ENCODE peak calls at places on chromosomes 7 and 10, in six cellular contexts. O, B, W, L, K and S are unnamed samples.

GRCh38 chr7:15485431-15485830 is 76.4 kb downstream of the AGMO start:
- DNase-seq in O (no peak), B (no peak), W (no peak), L (no peak), K (no peak), S (no peak)

GRCh38 chr7:125491137-125491536 is 561.5 kb upstream of the POT1 start:
- DNase-seq in O (no peak), B (no peak), W (no peak), L (no peak), K (no peak), S (no peak)

GRCh38 chr10:13311177-13311575 is 11.3 kb upstream of the PHYH start:
- DNase-seq in O (no peak), B (no peak), W (no peak), L (no peak), K (no peak), S (no peak)

GRCh38 chr7:51645298-51645697 is 328.7 kb upstream of the COBL start:
- DNase-seq in O (no peak), B (no peak), W (no peak), L (no peak), K (no peak), S (no peak)

GRCh38 chr10:61970182-61971015 is 68.9 kb downstream of the ARID5B start:
- DNase-seq in O (no peak), B (no peak), W (no peak), L (peak), K (no peak), S (no peak)

GRCh38 chr10:131871673-131872005 is 29.2 kb upstream of the PPP2R2D start:
- DNase-seq in O (peak), B (no peak), W (no peak), L (no peak), K (no peak), S (no peak)

GRCh38 chr7:73626814-73627213 is 2.5 kb upstream of the MLXIPL start:
- DNase-seq in O (no peak), B (peak), W (no peak), L (no peak), K (no peak), S (no peak)

GRCh38 chr7:127803626-127804025 is 151.6 kb downstream of the SND1 start:
- DNase-seq in O (no peak), B (peak), W (no peak), L (no peak), K (no peak), S (no peak)

GRCh38 chr10:31605846-31606543 is 287.0 kb downstream of the ZEB1 start:
- DNase-seq in O (no peak), B (no peak), W (no peak), L (peak), K (no peak), S (no peak)

GRCh38 chr10:13758302-13758701 is 171.5 kb downstream of the PRPF18 start:
- DNase-seq in O (no peak), B (peak), W (no peak), L (peak), K (no peak), S (no peak)

GRCh38 chr10:26448706-26449435 is 10.7 kb downstream of the APBB1IP start:
- DNase-seq in O (no peak), B (no peak), W (no peak), L (no peak), K (no peak), S (no peak)

GRCh38 chr7:128791121-128791967 is 424 bp upstream of the CCDC136 start:
- DNase-seq in O (peak), B (peak), W (peak), L (peak), K (peak), S (peak)

GRCh38 chr10:44471410-44471809 is 86.5 kb upstream of the CXCL12 start:
- DNase-seq in O (no peak), B (no peak), W (no peak), L (no peak), K (no peak), S (no peak)

GRCh38 chr7:12764355-12765000 is 77.0 kb downstream of the ARL4A start:
- DNase-seq in O (no peak), B (no peak), W (no peak), L (no peak), K (no peak), S (no peak)

GRCh38 chr10:78523453-78523852 is 489.8 kb downstream of the RPS24 start:
- DNase-seq in O (no peak), B (no peak), W (no peak), L (no peak), K (no peak), S (no peak)

GRCh38 chr10:132679640-132680039 is 106.3 kb downstream of the NKX6-2 start:
- DNase-seq in O (peak), B (no peak), W (peak), L (no peak), K (peak), S (no peak)

GRCh38 chr10:127906548-127907377 is at the start of gene PTPRE:
- DNase-seq in O (peak), B (peak), W (peak), L (peak), K (peak), S (peak)

GRCh38 chr7:44633254-44634186 is 27.1 kb downstream of the OGDH start:
- DNase-seq in O (no peak), B (peak), W (peak), L (peak), K (peak), S (peak)

DNA sequence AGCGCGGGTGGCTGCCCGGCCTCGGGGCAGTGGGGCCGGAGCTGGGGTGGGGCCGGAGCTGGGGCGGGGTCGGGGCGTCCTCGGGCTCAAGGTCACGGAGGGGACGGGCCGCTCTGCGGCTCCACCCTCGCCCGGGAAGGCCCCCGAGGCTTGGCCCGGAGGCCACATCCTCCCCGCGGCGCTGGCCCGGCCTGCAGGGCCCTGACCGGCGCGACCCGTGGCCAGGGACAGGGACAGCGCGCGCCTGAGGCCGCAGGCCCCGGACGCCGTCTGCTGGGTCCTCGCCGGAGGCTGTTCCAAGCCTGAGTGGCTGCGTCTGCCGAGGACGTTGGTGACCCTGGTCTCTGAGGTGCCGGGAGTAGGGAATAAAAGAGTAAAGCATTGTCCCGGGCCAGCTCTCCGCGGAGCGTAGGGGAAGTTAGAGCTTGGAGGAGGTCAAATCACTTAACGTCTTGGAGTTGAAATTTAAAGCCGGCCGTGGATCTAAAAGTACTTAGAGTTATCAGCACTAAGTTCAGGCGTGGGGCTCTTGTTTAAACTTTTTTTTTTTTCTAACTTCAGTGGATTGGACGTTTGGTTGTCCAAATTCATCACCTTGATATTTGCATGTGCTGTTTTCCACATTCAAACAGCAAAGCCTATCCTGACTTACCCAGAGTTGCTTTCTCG is 551 bp downstream of the NIPSNAP2 start:
- DNase-seq in O (peak), B (peak), W (peak), L (peak), K (peak), S (peak)
- H3K4me3 ChIP-seq in O (peak), B (peak), W (peak), L (peak), K (peak), S (peak)

GRCh38 chr10:89915970-89916369 is 214.6 kb downstream of the KIF20B start:
- DNase-seq in O (no peak), B (no peak), W (no peak), L (no peak), K (no peak), S (no peak)
- TF ChIP-seq CTCF in O (no peak), B (no peak), W (no peak), L (no peak), K (no peak), S (no peak)

DNA sequence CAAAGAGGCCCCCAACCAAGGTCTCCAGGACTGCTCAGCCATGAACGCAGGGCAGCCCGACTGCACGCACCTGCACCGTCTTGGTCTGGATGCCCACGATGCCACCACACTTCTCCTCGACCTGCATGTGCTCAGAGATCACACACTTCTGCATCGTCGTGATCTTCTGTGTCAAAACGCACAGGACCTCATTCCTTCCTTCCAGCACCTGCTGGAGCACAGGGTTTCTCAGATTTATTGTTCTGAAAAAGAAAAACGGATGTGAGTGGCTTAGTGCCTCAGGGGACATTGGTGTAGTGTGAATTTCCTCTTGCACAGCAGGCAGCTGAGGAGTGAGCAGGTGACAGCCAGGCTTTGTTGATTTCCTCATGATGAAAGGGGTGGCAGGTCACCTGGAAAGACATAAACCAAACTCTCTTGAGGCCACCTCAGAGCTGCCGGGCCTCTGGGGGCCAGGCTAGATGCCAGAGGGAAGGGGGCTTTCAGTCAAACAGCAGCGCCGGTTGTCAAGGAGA is 38.2 kb downstream of the GSDME start:
- DNase-seq in O (peak), B (no peak), W (no peak), L (no peak), K (no peak), S (no peak)
- H3K4me3 ChIP-seq in O (no peak), B (no peak), W (no peak), L (no peak), K (no peak), S (no peak)

GRCh38 chr7:134552105-134552504 is 3.2 kb downstream of the AKR1B15 start:
- DNase-seq in O (no peak), B (no peak), W (no peak), L (peak), K (no peak), S (no peak)
- TF ChIP-seq CTCF in O (no peak), B (peak), W (no peak), L (peak), K (no peak), S (no peak)